ENCODE peak calls at places on chromosomes 2 and 18, in six cellular contexts. V, T, G, E, S and B are unnamed samples.

GRCh38 chr2:30373881-30374302 is 73.2 kb upstream of the LCLAT1 start:
- DNase-seq in V (no peak), T (no peak), G (no peak), E (no peak), S (peak), B (peak)

GRCh38 chr2:160952462-160952861 is 207.8 kb upstream of the TANK start:
- DNase-seq in V (no peak), T (peak), G (no peak), E (no peak), S (no peak), B (peak)

GRCh38 chr2:178220814-178221213 is 26.5 kb downstream of the OSBPL6 start:
- DNase-seq in V (no peak), T (peak), G (no peak), E (no peak), S (no peak), B (no peak)

GRCh38 chr18:573385-573784 is 6.8 kb upstream of the CETN1 start:
- DNase-seq in V (no peak), T (peak), G (no peak), E (no peak), S (no peak), B (no peak)

GRCh38 chr2:112257575-112257974 is 2.7 kb upstream of the ZC3H8 start:
- DNase-seq in V (no peak), T (no peak), G (no peak), E (no peak), S (no peak), B (peak)

GRCh38 chr2:137467246-137467862 is 496.9 kb upstream of the HNMT start:
- DNase-seq in V (peak), T (peak), G (peak), E (peak), S (no peak), B (peak)

GRCh38 chr2:189252991-189253680 is 73.6 kb upstream of the COL5A2 start:
- DNase-seq in V (no peak), T (no peak), G (no peak), E (no peak), S (no peak), B (peak)

GRCh38 chr2:64325852-64326577 is 127.9 kb upstream of the LGALSL start:
- DNase-seq in V (no peak), T (no peak), G (no peak), E (peak), S (no peak), B (no peak)

GRCh38 chr18:72468011-72468710 is 76.0 kb downstream of the CBLN2 start:
- DNase-seq in V (no peak), T (no peak), G (no peak), E (no peak), S (no peak), B (no peak)

GRCh38 chr2:239268082-239268481 is 132.7 kb downstream of the HDAC4 start:
- DNase-seq in V (no peak), T (no peak), G (no peak), E (no peak), S (no peak), B (peak)

GRCh38 chr2:135909976-135910375 is 33.7 kb upstream of the MCM6 start:
- DNase-seq in V (no peak), T (no peak), G (no peak), E (no peak), S (no peak), B (peak)

GRCh38 chr2:135563793-135564192 is 32.5 kb downstream of the R3HDM1 start:
- DNase-seq in V (no peak), T (no peak), G (no peak), E (no peak), S (no peak), B (peak)

GRCh38 chr2:54859997-54860701 is 136.7 kb downstream of the EML6 start:
- DNase-seq in V (no peak), T (no peak), G (peak), E (no peak), S (no peak), B (peak)

GRCh38 chr2:112985090-112985489 is 7.3 kb downstream of the IL36G start:
- DNase-seq in V (no peak), T (no peak), G (no peak), E (no peak), S (no peak), B (no peak)

GRCh38 chr2:13480057-13480456 is 763.3 kb downstream of the TRIB2 start:
- DNase-seq in V (no peak), T (no peak), G (no peak), E (no peak), S (no peak), B (no peak)

GRCh38 chr2:64222351-64222750 is 78.1 kb upstream of the PELI1 start:
- DNase-seq in V (no peak), T (no peak), G (no peak), E (no peak), S (no peak), B (peak)

GRCh38 chr18:68314403-68314802 is 400.5 kb downstream of the TMX3 start:
- DNase-seq in V (no peak), T (no peak), G (peak), E (no peak), S (no peak), B (peak)

GRCh38 chr2:191249131-191249813 is 4.1 kb downstream of the MYO1B start:
- DNase-seq in V (no peak), T (no peak), G (no peak), E (no peak), S (no peak), B (peak)

GRCh38 chr18:78521744-78522143 is 457.9 kb upstream of the SALL3 start:
- DNase-seq in V (no peak), T (no peak), G (no peak), E (no peak), S (no peak), B (no peak)

GRCh38 chr2:205695460-205695979 is 13.2 kb downstream of the NRP2 start:
- DNase-seq in V (no peak), T (no peak), G (no peak), E (no peak), S (no peak), B (peak)

GRCh38 chr2:67574230-67574629 is 177.1 kb downstream of the ETAA1 start:
- DNase-seq in V (no peak), T (no peak), G (no peak), E (no peak), S (no peak), B (peak)

GRCh38 chr18:57801379-57802165 is 1.5 kb downstream of the ATP8B1 start:
- DNase-seq in V (peak), T (peak), G (peak), E (no peak), S (no peak), B (peak)

GRCh38 chr18:58870130-58870529 is 5.5 kb downstream of the ZNF532 start:
- DNase-seq in V (no peak), T (no peak), G (no peak), E (no peak), S (no peak), B (no peak)

GRCh38 chr2:44397447-44397846 is 35.7 kb downstream of the CAMKMT start:
- DNase-seq in V (no peak), T (no peak), G (no peak), E (no peak), S (no peak), B (peak)

GRCh38 chr2:166239548-166239947 is 111.7 kb upstream of the SCN1A start:
- DNase-seq in V (no peak), T (no peak), G (no peak), E (no peak), S (no peak), B (peak)

GRCh38 chr2:162914161-162914560 is 75.6 kb upstream of the KCNH7 start:
- DNase-seq in V (no peak), T (no peak), G (no peak), E (no peak), S (no peak), B (no peak)

GRCh38 chr2:37672104-37672869 is 845 bp upstream of the CDC42EP3 start:
- DNase-seq in V (peak), T (peak), G (peak), E (peak), S (peak), B (peak)

GRCh38 chr2:219095406-219095940 is 34.8 kb upstream of the IHH start:
- DNase-seq in V (no peak), T (no peak), G (no peak), E (no peak), S (no peak), B (no peak)

GRCh38 chr2:172999641-173000387 is 75.8 kb upstream of the MAP3K20 start:
- DNase-seq in V (no peak), T (no peak), G (no peak), E (no peak), S (no peak), B (peak)

GRCh38 chr2:240465765-240466578 is 30.5 kb downstream of the GPC1 start:
- DNase-seq in V (no peak), T (no peak), G (peak), E (no peak), S (no peak), B (no peak)

GRCh38 chr2:200575957-200576356 is 9.9 kb upstream of the AOX1 start:
- DNase-seq in V (peak), T (no peak), G (no peak), E (peak), S (no peak), B (peak)

DNA sequence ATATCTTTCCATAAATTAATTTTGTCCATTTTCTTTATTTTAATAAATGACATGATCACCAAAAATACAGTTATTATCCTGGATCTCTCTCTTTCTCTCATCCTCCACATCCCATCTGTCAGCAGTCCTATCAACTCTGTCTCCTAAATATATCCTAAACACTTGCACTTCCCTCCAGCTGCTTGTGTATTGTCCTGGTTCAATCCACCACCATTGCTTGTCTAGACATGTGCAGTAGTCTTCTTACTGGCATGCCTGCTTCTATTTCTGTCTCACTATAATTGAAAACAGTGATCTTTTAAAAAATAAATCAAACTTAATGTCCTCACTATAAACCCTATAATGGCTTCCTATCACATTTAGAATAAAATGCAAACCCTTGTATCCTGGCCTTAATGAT is 2168.6 kb upstream of the PIK3C3 start:
- DNase-seq in V (no peak), T (no peak), G (no peak), E (no peak), S (no peak), B (no peak)
- TF ChIP-seq EZH2phosphoT487 in V (no peak), T (no peak), G (no peak), E (no peak), S (no peak), B (no peak)

GRCh38 chr2:111123751-111124150 is 3.0 kb downstream of the BCL2L11 start:
- DNase-seq in V (no peak), T (no peak), G (no peak), E (no peak), S (no peak), B (no peak)
- H3K4me3 ChIP-seq in V (peak), T (peak), G (peak), E (peak), S (peak), B (no peak)

GRCh38 chr2:27264753-27265535 is 2.1 kb upstream of the SLC30A3 start:
- DNase-seq in V (peak), T (peak), G (peak), E (peak), S (peak), B (peak)
- TF ChIP-seq EZH2 in V (peak), T (peak), G (peak), E (no peak), S (no peak), B (peak)

GRCh38 chr2:217828336-217828735 is 174.5 kb downstream of the TNS1 start:
- DNase-seq in V (no peak), T (no peak), G (no peak), E (no peak), S (no peak), B (no peak)

GRCh38 chr2:217827430-217828201 is 175.2 kb downstream of the TNS1 start:
- DNase-seq in V (no peak), T (no peak), G (no peak), E (no peak), S (no peak), B (peak)

GRCh38 chr2:217824223-217824622 is 178.6 kb downstream of the TNS1 start:
- DNase-seq in V (no peak), T (no peak), G (no peak), E (no peak), S (no peak), B (no peak)

GRCh38 chr2:217825469-217826235 is 177.1 kb downstream of the TNS1 start:
- DNase-seq in V (no peak), T (no peak), G (no peak), E (no peak), S (no peak), B (no peak)

GRCh38 chr2:217826505-217826904 is 176.3 kb downstream of the TNS1 start:
- DNase-seq in V (no peak), T (no peak), G (no peak), E (no peak), S (no peak), B (peak)
- TF ChIP-seq EZH2phosphoT487 in V (no peak), T (no peak), G (no peak), E (no peak), S (no peak), B (no peak)

GRCh38 chr2:58540680-58541079 is 299.6 kb upstream of the FANCL start:
- DNase-seq in V (peak), T (peak), G (no peak), E (no peak), S (no peak), B (no peak)
- H3K4me3 ChIP-seq in V (peak), T (peak), G (no peak), E (no peak), S (no peak), B (no peak)

DNA sequence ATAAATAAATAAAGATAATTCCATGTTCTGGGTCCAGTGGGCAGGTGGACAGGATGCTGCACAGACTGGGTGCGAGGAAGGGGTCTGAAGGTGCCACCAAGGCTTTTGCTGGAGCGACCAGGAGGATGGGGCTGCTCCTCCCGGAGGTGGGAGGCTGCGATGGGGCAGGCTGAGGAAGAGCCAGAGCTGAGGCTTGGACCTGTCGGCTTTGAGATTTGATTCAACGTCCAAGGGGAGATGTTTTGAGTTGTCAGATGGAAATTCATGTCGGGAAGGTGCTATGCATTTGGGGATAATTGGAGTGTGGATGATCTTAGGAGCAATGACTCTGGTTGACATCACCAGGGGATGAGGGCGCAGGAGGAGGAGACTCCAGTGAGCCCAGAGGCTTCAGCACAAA is 11.7 kb downstream of the ALLC start:
- DNase-seq in V (no peak), T (no peak), G (no peak), E (no peak), S (no peak), B (no peak)
- TF ChIP-seq EZH2 in V (no peak), T (no peak), G (no peak), E (no peak), S (no peak), B (no peak)